ENCODE peak calls at places on chromosomes 1 and 21, in nine cellular contexts. One of them, this sample, is unnamed.

GRCh38 chr21:34545079-34545884 is 33.3 kb upstream of the KCNE1 start:
- DNase-seq in amygdala: peak
- DNase-seq in anterior cingulate cortex: peak
- DNase-seq in AG09309: no peak
- DNase-seq in naive B cell: peak
- DNase-seq in activated naive CD4-positive, alpha-beta T cell treated with anti-CD3 and anti-CD28 coated beads, Interleukin-2, amount 10 ng/mL, durations not matched to agents 7 days and 5 days: no peak
- DNase-seq in activated CD8-positive, alpha-beta memory T cell treated with anti-CD3 and anti-CD28 coated beads, Interleukin-2, amount 50 U/mL, for 48 hours: peak
- DNase-seq in left cardiac atrium: peak
- DNase-seq in erythroblast: no peak
- DNase-seq in this sample: no peak

GRCh38 chr1:174413632-174414031 is 34.1 kb upstream of the GPR52 start:
- DNase-seq in amygdala: no peak
- DNase-seq in anterior cingulate cortex: no peak
- DNase-seq in AG09309: no peak
- DNase-seq in naive B cell: no peak
- DNase-seq in activated naive CD4-positive, alpha-beta T cell treated with anti-CD3 and anti-CD28 coated beads, Interleukin-2, amount 10 ng/mL, durations not matched to agents 7 days and 5 days: no peak
- DNase-seq in activated CD8-positive, alpha-beta memory T cell treated with anti-CD3 and anti-CD28 coated beads, Interleukin-2, amount 50 U/mL, for 48 hours: no peak
- DNase-seq in left cardiac atrium: no peak
- DNase-seq in erythroblast: peak
- DNase-seq in this sample: no peak

GRCh38 chr1:27360159-27361043 is 6.4 kb downstream of the MAP3K6 start:
- DNase-seq in amygdala: peak
- DNase-seq in anterior cingulate cortex: no peak
- DNase-seq in AG09309: no peak
- DNase-seq in naive B cell: peak
- DNase-seq in activated naive CD4-positive, alpha-beta T cell treated with anti-CD3 and anti-CD28 coated beads, Interleukin-2, amount 10 ng/mL, durations not matched to agents 7 days and 5 days: peak
- DNase-seq in activated CD8-positive, alpha-beta memory T cell treated with anti-CD3 and anti-CD28 coated beads, Interleukin-2, amount 50 U/mL, for 48 hours: peak
- DNase-seq in left cardiac atrium: peak
- DNase-seq in erythroblast: no peak
- DNase-seq in this sample: no peak

GRCh38 chr1:154371436-154371835 is 33.7 kb upstream of the IL6R start:
- DNase-seq in amygdala: no peak
- DNase-seq in anterior cingulate cortex: no peak
- DNase-seq in AG09309: no peak
- DNase-seq in naive B cell: no peak
- DNase-seq in activated naive CD4-positive, alpha-beta T cell treated with anti-CD3 and anti-CD28 coated beads, Interleukin-2, amount 10 ng/mL, durations not matched to agents 7 days and 5 days: no peak
- DNase-seq in activated CD8-positive, alpha-beta memory T cell treated with anti-CD3 and anti-CD28 coated beads, Interleukin-2, amount 50 U/mL, for 48 hours: no peak
- DNase-seq in left cardiac atrium: no peak
- DNase-seq in erythroblast: peak
- DNase-seq in this sample: no peak

GRCh38 chr21:41767606-41768370 is 936 bp upstream of the RIPK4 start:
- DNase-seq in amygdala: no peak
- DNase-seq in anterior cingulate cortex: no peak
- DNase-seq in AG09309: no peak
- DNase-seq in naive B cell: no peak
- DNase-seq in activated naive CD4-positive, alpha-beta T cell treated with anti-CD3 and anti-CD28 coated beads, Interleukin-2, amount 10 ng/mL, durations not matched to agents 7 days and 5 days: peak
- DNase-seq in activated CD8-positive, alpha-beta memory T cell treated with anti-CD3 and anti-CD28 coated beads, Interleukin-2, amount 50 U/mL, for 48 hours: no peak
- DNase-seq in left cardiac atrium: no peak
- DNase-seq in erythroblast: no peak
- DNase-seq in this sample: no peak

GRCh38 chr1:65668368-65668767 is 124.3 kb upstream of the PDE4B start:
- DNase-seq in amygdala: no peak
- DNase-seq in anterior cingulate cortex: no peak
- DNase-seq in AG09309: no peak
- DNase-seq in naive B cell: no peak
- DNase-seq in activated naive CD4-positive, alpha-beta T cell treated with anti-CD3 and anti-CD28 coated beads, Interleukin-2, amount 10 ng/mL, durations not matched to agents 7 days and 5 days: no peak
- DNase-seq in activated CD8-positive, alpha-beta memory T cell treated with anti-CD3 and anti-CD28 coated beads, Interleukin-2, amount 50 U/mL, for 48 hours: no peak
- DNase-seq in left cardiac atrium: no peak
- DNase-seq in erythroblast: no peak
- DNase-seq in this sample: no peak

GRCh38 chr21:45381036-45381787 is 23.8 kb upstream of the COL18A1 start:
- DNase-seq in amygdala: no peak
- DNase-seq in anterior cingulate cortex: no peak
- DNase-seq in AG09309: no peak
- DNase-seq in naive B cell: no peak
- DNase-seq in activated naive CD4-positive, alpha-beta T cell treated with anti-CD3 and anti-CD28 coated beads, Interleukin-2, amount 10 ng/mL, durations not matched to agents 7 days and 5 days: no peak
- DNase-seq in activated CD8-positive, alpha-beta memory T cell treated with anti-CD3 and anti-CD28 coated beads, Interleukin-2, amount 50 U/mL, for 48 hours: no peak
- DNase-seq in left cardiac atrium: peak
- DNase-seq in erythroblast: no peak
- DNase-seq in this sample: no peak

GRCh38 chr1:174364996-174365760 is 82.6 kb upstream of the GPR52 start:
- DNase-seq in amygdala: peak
- DNase-seq in anterior cingulate cortex: peak
- DNase-seq in AG09309: no peak
- DNase-seq in naive B cell: no peak
- DNase-seq in activated naive CD4-positive, alpha-beta T cell treated with anti-CD3 and anti-CD28 coated beads, Interleukin-2, amount 10 ng/mL, durations not matched to agents 7 days and 5 days: no peak
- DNase-seq in activated CD8-positive, alpha-beta memory T cell treated with anti-CD3 and anti-CD28 coated beads, Interleukin-2, amount 50 U/mL, for 48 hours: no peak
- DNase-seq in left cardiac atrium: no peak
- DNase-seq in erythroblast: no peak
- DNase-seq in this sample: no peak

GRCh38 chr1:53172751-53173498 is 23.7 kb upstream of the CPT2 start:
- DNase-seq in amygdala: no peak
- DNase-seq in anterior cingulate cortex: no peak
- DNase-seq in AG09309: peak
- DNase-seq in naive B cell: peak
- DNase-seq in activated naive CD4-positive, alpha-beta T cell treated with anti-CD3 and anti-CD28 coated beads, Interleukin-2, amount 10 ng/mL, durations not matched to agents 7 days and 5 days: no peak
- DNase-seq in activated CD8-positive, alpha-beta memory T cell treated with anti-CD3 and anti-CD28 coated beads, Interleukin-2, amount 50 U/mL, for 48 hours: no peak
- DNase-seq in left cardiac atrium: no peak
- DNase-seq in erythroblast: no peak
- DNase-seq in this sample: no peak

GRCh38 chr1:54384921-54385726 is 21.1 kb downstream of the SSBP3 start:
- DNase-seq in amygdala: no peak
- DNase-seq in anterior cingulate cortex: no peak
- DNase-seq in AG09309: no peak
- DNase-seq in naive B cell: no peak
- DNase-seq in activated naive CD4-positive, alpha-beta T cell treated with anti-CD3 and anti-CD28 coated beads, Interleukin-2, amount 10 ng/mL, durations not matched to agents 7 days and 5 days: no peak
- DNase-seq in activated CD8-positive, alpha-beta memory T cell treated with anti-CD3 and anti-CD28 coated beads, Interleukin-2, amount 50 U/mL, for 48 hours: no peak
- DNase-seq in left cardiac atrium: no peak
- DNase-seq in erythroblast: no peak
- DNase-seq in this sample: no peak

GRCh38 chr1:25581764-25582163 is 34.8 kb upstream of the MAN1C1 start:
- DNase-seq in amygdala: no peak
- DNase-seq in anterior cingulate cortex: no peak
- DNase-seq in AG09309: no peak
- DNase-seq in naive B cell: no peak
- DNase-seq in activated naive CD4-positive, alpha-beta T cell treated with anti-CD3 and anti-CD28 coated beads, Interleukin-2, amount 10 ng/mL, durations not matched to agents 7 days and 5 days: no peak
- DNase-seq in activated CD8-positive, alpha-beta memory T cell treated with anti-CD3 and anti-CD28 coated beads, Interleukin-2, amount 50 U/mL, for 48 hours: no peak
- DNase-seq in left cardiac atrium: no peak
- DNase-seq in erythroblast: no peak
- DNase-seq in this sample: no peak

GRCh38 chr1:106700151-106700550 is 356.3 kb upstream of the PRMT6 start:
- DNase-seq in amygdala: no peak
- DNase-seq in anterior cingulate cortex: no peak
- DNase-seq in AG09309: peak
- DNase-seq in naive B cell: no peak
- DNase-seq in activated naive CD4-positive, alpha-beta T cell treated with anti-CD3 and anti-CD28 coated beads, Interleukin-2, amount 10 ng/mL, durations not matched to agents 7 days and 5 days: no peak
- DNase-seq in activated CD8-positive, alpha-beta memory T cell treated with anti-CD3 and anti-CD28 coated beads, Interleukin-2, amount 50 U/mL, for 48 hours: no peak
- DNase-seq in left cardiac atrium: no peak
- DNase-seq in erythroblast: no peak
- DNase-seq in this sample: no peak

GRCh38 chr1:90768826-90769225 is 51.7 kb upstream of the BARHL2 start:
- DNase-seq in amygdala: no peak
- DNase-seq in anterior cingulate cortex: no peak
- DNase-seq in AG09309: no peak
- DNase-seq in naive B cell: no peak
- DNase-seq in activated naive CD4-positive, alpha-beta T cell treated with anti-CD3 and anti-CD28 coated beads, Interleukin-2, amount 10 ng/mL, durations not matched to agents 7 days and 5 days: no peak
- DNase-seq in activated CD8-positive, alpha-beta memory T cell treated with anti-CD3 and anti-CD28 coated beads, Interleukin-2, amount 50 U/mL, for 48 hours: no peak
- DNase-seq in left cardiac atrium: no peak
- DNase-seq in erythroblast: no peak
- DNase-seq in this sample: no peak

GRCh38 chr21:44774972-44775371 is 26.6 kb downstream of the UBE2G2 start:
- DNase-seq in amygdala: no peak
- DNase-seq in anterior cingulate cortex: no peak
- DNase-seq in AG09309: no peak
- DNase-seq in naive B cell: no peak
- DNase-seq in activated naive CD4-positive, alpha-beta T cell treated with anti-CD3 and anti-CD28 coated beads, Interleukin-2, amount 10 ng/mL, durations not matched to agents 7 days and 5 days: no peak
- DNase-seq in activated CD8-positive, alpha-beta memory T cell treated with anti-CD3 and anti-CD28 coated beads, Interleukin-2, amount 50 U/mL, for 48 hours: no peak
- DNase-seq in left cardiac atrium: no peak
- DNase-seq in erythroblast: no peak
- DNase-seq in this sample: no peak

GRCh38 chr1:211129790-211130189 is 4.2 kb downstream of the KCNH1 start:
- DNase-seq in amygdala: no peak
- DNase-seq in anterior cingulate cortex: no peak
- DNase-seq in AG09309: no peak
- DNase-seq in naive B cell: no peak
- DNase-seq in activated naive CD4-positive, alpha-beta T cell treated with anti-CD3 and anti-CD28 coated beads, Interleukin-2, amount 10 ng/mL, durations not matched to agents 7 days and 5 days: no peak
- DNase-seq in activated CD8-positive, alpha-beta memory T cell treated with anti-CD3 and anti-CD28 coated beads, Interleukin-2, amount 50 U/mL, for 48 hours: no peak
- DNase-seq in left cardiac atrium: no peak
- DNase-seq in erythroblast: no peak
- DNase-seq in this sample: no peak

GRCh38 chr1:55554611-55555010 is 339.4 kb upstream of the USP24 start:
- DNase-seq in amygdala: no peak
- DNase-seq in anterior cingulate cortex: no peak
- DNase-seq in AG09309: no peak
- DNase-seq in naive B cell: no peak
- DNase-seq in activated naive CD4-positive, alpha-beta T cell treated with anti-CD3 and anti-CD28 coated beads, Interleukin-2, amount 10 ng/mL, durations not matched to agents 7 days and 5 days: no peak
- DNase-seq in activated CD8-positive, alpha-beta memory T cell treated with anti-CD3 and anti-CD28 coated beads, Interleukin-2, amount 50 U/mL, for 48 hours: no peak
- DNase-seq in left cardiac atrium: no peak
- DNase-seq in erythroblast: no peak
- DNase-seq in this sample: no peak

GRCh38 chr1:182050481-182051438 is 10.8 kb downstream of the ZNF648 start:
- DNase-seq in amygdala: no peak
- DNase-seq in anterior cingulate cortex: no peak
- DNase-seq in AG09309: no peak
- DNase-seq in naive B cell: no peak
- DNase-seq in activated naive CD4-positive, alpha-beta T cell treated with anti-CD3 and anti-CD28 coated beads, Interleukin-2, amount 10 ng/mL, durations not matched to agents 7 days and 5 days: no peak
- DNase-seq in activated CD8-positive, alpha-beta memory T cell treated with anti-CD3 and anti-CD28 coated beads, Interleukin-2, amount 50 U/mL, for 48 hours: no peak
- DNase-seq in left cardiac atrium: no peak
- DNase-seq in erythroblast: no peak
- DNase-seq in this sample: no peak

GRCh38 chr1:152462636-152463035 is 48.0 kb upstream of the LCE5A start:
- DNase-seq in amygdala: no peak
- DNase-seq in anterior cingulate cortex: no peak
- DNase-seq in AG09309: no peak
- DNase-seq in naive B cell: no peak
- DNase-seq in activated naive CD4-positive, alpha-beta T cell treated with anti-CD3 and anti-CD28 coated beads, Interleukin-2, amount 10 ng/mL, durations not matched to agents 7 days and 5 days: no peak
- DNase-seq in activated CD8-positive, alpha-beta memory T cell treated with anti-CD3 and anti-CD28 coated beads, Interleukin-2, amount 50 U/mL, for 48 hours: no peak
- DNase-seq in left cardiac atrium: no peak
- DNase-seq in erythroblast: no peak
- DNase-seq in this sample: no peak

GRCh38 chr1:210416049-210416448 is 87.3 kb downstream of the HHAT start:
- DNase-seq in amygdala: no peak
- DNase-seq in anterior cingulate cortex: no peak
- DNase-seq in AG09309: no peak
- DNase-seq in naive B cell: no peak
- DNase-seq in activated naive CD4-positive, alpha-beta T cell treated with anti-CD3 and anti-CD28 coated beads, Interleukin-2, amount 10 ng/mL, durations not matched to agents 7 days and 5 days: no peak
- DNase-seq in activated CD8-positive, alpha-beta memory T cell treated with anti-CD3 and anti-CD28 coated beads, Interleukin-2, amount 50 U/mL, for 48 hours: no peak
- DNase-seq in left cardiac atrium: no peak
- DNase-seq in erythroblast: no peak
- DNase-seq in this sample: no peak

GRCh38 chr1:182170941-182171461 is 109.5 kb upstream of the ZNF648 start:
- DNase-seq in amygdala: no peak
- DNase-seq in anterior cingulate cortex: no peak
- DNase-seq in AG09309: no peak
- DNase-seq in naive B cell: peak
- DNase-seq in activated naive CD4-positive, alpha-beta T cell treated with anti-CD3 and anti-CD28 coated beads, Interleukin-2, amount 10 ng/mL, durations not matched to agents 7 days and 5 days: no peak
- DNase-seq in activated CD8-positive, alpha-beta memory T cell treated with anti-CD3 and anti-CD28 coated beads, Interleukin-2, amount 50 U/mL, for 48 hours: no peak
- DNase-seq in left cardiac atrium: peak
- DNase-seq in erythroblast: no peak
- DNase-seq in this sample: no peak

GRCh38 chr21:34367320-34367935 is 3.6 kb downstream of the KCNE2 start:
- DNase-seq in amygdala: no peak
- DNase-seq in anterior cingulate cortex: no peak
- DNase-seq in AG09309: peak
- DNase-seq in naive B cell: peak
- DNase-seq in activated naive CD4-positive, alpha-beta T cell treated with anti-CD3 and anti-CD28 coated beads, Interleukin-2, amount 10 ng/mL, durations not matched to agents 7 days and 5 days: peak
- DNase-seq in activated CD8-positive, alpha-beta memory T cell treated with anti-CD3 and anti-CD28 coated beads, Interleukin-2, amount 50 U/mL, for 48 hours: peak
- DNase-seq in left cardiac atrium: no peak
- DNase-seq in erythroblast: peak
- DNase-seq in this sample: peak